ENCODE peak calls at places on chromosome 1, in five cellular contexts. B is T1000, O is endothelial cell, H is AG04450, J is PC-9. D is an unnamed sample.

GRCh38 chr1:75908717-75909152 is 23.5 kb downstream of the ASB17 start:
- DNase-seq in H (peak), O (peak), J (peak), B (peak), D (no peak)

GRCh38 chr1:193411771-193412170 is 225.4 kb upstream of the B3GALT2 start:
- DNase-seq in J (no peak), O (no peak), B (no peak), H (no peak), D (no peak)

GRCh38 chr1:143497374-143497747 is 474.4 kb downstream of the FAM72C start:
- DNase-seq in H (no peak), J (no peak), B (no peak), O (no peak), D (peak)

GRCh38 chr1:32886012-32886827 is at the start of gene HPCA:
- DNase-seq in B (no peak), J (peak), H (no peak), O (peak), D (peak)

GRCh38 chr1:69919129-69919921 is 286.1 kb downstream of the LRRC40 start:
- DNase-seq in J (no peak), B (no peak), O (no peak), H (no peak), D (no peak)

GRCh38 chr1:90807329-90807728 is 90.2 kb upstream of the BARHL2 start:
- DNase-seq in H (no peak), O (no peak), B (no peak), J (no peak), D (no peak)

GRCh38 chr1:79437540-79437939 is 431.0 kb upstream of the ADGRL4 start:
- DNase-seq in H (no peak), J (no peak), O (no peak), B (no peak), D (no peak)

GRCh38 chr1:106755682-106756406 is 300.6 kb upstream of the PRMT6 start:
- DNase-seq in O (no peak), B (no peak), J (peak), H (no peak), D (no peak)

GRCh38 chr1:184648856-184649201 is 105.8 kb downstream of the EDEM3 start:
- DNase-seq in H (no peak), J (no peak), B (no peak), O (no peak), D (no peak)

GRCh38 chr1:10640079-10640578 is 156.3 kb downstream of the CASZ1 start:
- DNase-seq in B (no peak), O (no peak), H (no peak), J (no peak), D (no peak)

GRCh38 chr1:204014336-204014735 is 58.6 kb upstream of the SOX13 start:
- DNase-seq in B (no peak), J (no peak), O (no peak), H (no peak), D (no peak)

GRCh38 chr1:240706150-240706904 is 94.4 kb upstream of the GREM2 start:
- DNase-seq in B (no peak), J (no peak), H (no peak), O (no peak), D (no peak)

GRCh38 chr1:24998554-24999245 is 68.6 kb upstream of the RUNX3 start:
- DNase-seq in J (no peak), O (no peak), B (no peak), H (no peak), D (no peak)

GRCh38 chr1:12167493-12168429 is 970 bp downstream of the TNFRSF1B start:
- DNase-seq in B (no peak), H (no peak), J (no peak), O (no peak), D (no peak)

GRCh38 chr1:117260761-117261462 is 50.2 kb upstream of the VTCN1 start:
- DNase-seq in H (no peak), O (no peak), B (no peak), J (no peak), D (no peak)

GRCh38 chr1:119631433-119632102 is 16.5 kb downstream of the ZNF697 start:
- DNase-seq in B (peak), O (no peak), J (no peak), H (peak), D (no peak)

GRCh38 chr1:65813956-65814355 is 21.3 kb downstream of the PDE4B start:
- DNase-seq in H (no peak), O (no peak), J (no peak), B (no peak), D (no peak)

GRCh38 chr1:235557495-235557894 is 53.2 kb upstream of the B3GALNT2 start:
- DNase-seq in O (peak), H (no peak), B (no peak), J (no peak), D (no peak)

GRCh38 chr1:65165269-65166002 is 17.4 kb downstream of the AK4 start:
- DNase-seq in O (no peak), B (no peak), J (no peak), H (no peak), D (no peak)

GRCh38 chr1:75732703-75733102 is 8.2 kb downstream of the ACADM start:
- DNase-seq in H (no peak), O (no peak), B (no peak), J (no peak), D (no peak)

D was measured in progenitor cell of endocrine pancreas.